ENCODE peak calls at places on chromosomes 4 and X, in eight cellular contexts. H, N, W, E, T, S, P and K are unnamed samples.

GRCh38 chr4:38223306-38223705 is 263.1 kb downstream of the PTTG2 start:
- DNase-seq in H (no peak), N (no peak), W (no peak), E (no peak), T (no peak), S (no peak), P (no peak), K (no peak)

GRCh38 chr4:95998311-95998710 is 158.4 kb downstream of the PDHA2 start:
- DNase-seq in H (no peak), N (peak), W (peak), E (no peak), T (no peak), S (no peak), P (no peak), K (peak)

GRCh38 chrX:28058906-28059305 is 77.7 kb upstream of the DCAF8L1 start:
- DNase-seq in H (no peak), N (no peak), W (peak), E (peak), T (no peak), S (peak), P (no peak), K (peak)

GRCh38 chrX:10574663-10575062 is 45.7 kb downstream of the MID1 start:
- DNase-seq in H (no peak), N (peak), W (no peak), E (peak), T (no peak), S (peak), P (no peak), K (no peak)

GRCh38 chr4:167233523-167234387 is 539 bp downstream of the SPOCK3 start:
- DNase-seq in H (no peak), N (peak), W (peak), E (peak), T (no peak), S (peak), P (no peak), K (peak)

GRCh38 chr4:124035364-124036036 is 638.9 kb downstream of the SPRY1 start:
- DNase-seq in H (no peak), N (no peak), W (no peak), E (peak), T (no peak), S (no peak), P (no peak), K (no peak)

GRCh38 chr4:138053601-138054322 is 188.4 kb downstream of the SLC7A11 start:
- DNase-seq in H (no peak), N (peak), W (peak), E (peak), T (no peak), S (peak), P (no peak), K (peak)

GRCh38 chr4:52329894-52330293 is 278.8 kb downstream of the SPATA18 start:
- DNase-seq in H (no peak), N (no peak), W (no peak), E (no peak), T (no peak), S (no peak), P (no peak), K (no peak)

GRCh38 chr4:147860960-147861359 is 129.1 kb downstream of the ARHGAP10 start:
- DNase-seq in H (no peak), N (no peak), W (no peak), E (no peak), T (peak), S (no peak), P (no peak), K (no peak)

GRCh38 chr4:96521046-96521536 is 681.2 kb downstream of the PDHA2 start:
- DNase-seq in H (no peak), N (no peak), W (no peak), E (no peak), T (no peak), S (no peak), P (no peak), K (no peak)

GRCh38 chr4:158667651-158668198 is 4.0 kb downstream of the C4orf46 start:
- DNase-seq in H (peak), N (peak), W (peak), E (peak), T (no peak), S (peak), P (no peak), K (peak)

GRCh38 chrX:68880846-68881513 is 52.2 kb downstream of the EFNB1 start:
- DNase-seq in H (no peak), N (no peak), W (no peak), E (no peak), T (no peak), S (no peak), P (no peak), K (no peak)

GRCh38 chrX:50202539-50202938 is 1.7 kb upstream of the AKAP4 start:
- DNase-seq in H (no peak), N (peak), W (peak), E (peak), T (no peak), S (peak), P (no peak), K (peak)

GRCh38 chr4:26173619-26174018 is 147.2 kb upstream of the RBPJ start:
- DNase-seq in H (no peak), N (no peak), W (peak), E (no peak), T (no peak), S (no peak), P (no peak), K (no peak)

GRCh38 chrX:37921758-37922157 is 74.4 kb upstream of the DYNLT3 start:
- DNase-seq in H (no peak), N (peak), W (peak), E (peak), T (no peak), S (peak), P (no peak), K (peak)

GRCh38 chr4:77697860-77698599 is 92.4 kb downstream of the CXCL13 start:
- DNase-seq in H (peak), N (peak), W (peak), E (peak), T (no peak), S (peak), P (no peak), K (peak)

GRCh38 chr4:152408514-152409327 is 127.2 kb downstream of the FBXW7 start:
- DNase-seq in H (peak), N (peak), W (peak), E (peak), T (no peak), S (peak), P (no peak), K (peak)

GRCh38 chrX:136752796-136753195 is 27.9 kb downstream of the ARHGEF6 start:
- DNase-seq in H (no peak), N (no peak), W (peak), E (no peak), T (no peak), S (peak), P (no peak), K (no peak)

GRCh38 chrX:78886550-78886949 is 58.6 kb upstream of the P2RY10 start:
- DNase-seq in H (peak), N (no peak), W (peak), E (no peak), T (no peak), S (peak), P (no peak), K (peak)

GRCh38 chr4:118363166-118363565 is 10.4 kb upstream of the PRSS12 start:
- DNase-seq in H (no peak), N (no peak), W (no peak), E (no peak), T (no peak), S (no peak), P (no peak), K (no peak)

GRCh38 chr4:130849985-130850632 is 1754.2 kb downstream of the C4orf33 start:
- DNase-seq in H (no peak), N (no peak), W (peak), E (no peak), T (no peak), S (no peak), P (no peak), K (peak)
- H3K4me3 ChIP-seq in H (no peak), N (no peak), W (no peak), E (no peak), T (no peak), S (no peak), P (no peak), K (no peak)

GRCh38 chr4:170026253-170026991 is at the start of gene MFAP3L:
- DNase-seq in H (peak), N (peak), W (peak), E (peak), T (peak), S (peak), P (peak), K (peak)
- TF ChIP-seq CTCF in H (no peak), N (no peak), W (no peak), E (no peak), T (no peak), S (no peak), P (no peak), K (no peak)

GRCh38 chr4:89109841-89110540 is 1.3 kb upstream of the TIGD2 start:
- DNase-seq in H (no peak), N (no peak), W (peak), E (peak), T (no peak), S (no peak), P (no peak), K (no peak)
- H3K4me3 ChIP-seq in H (no peak), N (no peak), W (peak), E (peak), T (peak), S (peak), P (peak), K (peak)

GRCh38 chr4:6681191-6681590 is 12.5 kb upstream of the S100P start:
- DNase-seq in H (peak), N (no peak), W (no peak), E (no peak), T (no peak), S (no peak), P (no peak), K (no peak)
- TF ChIP-seq CTCF in H (peak), N (peak), W (no peak), E (peak), T (no peak), S (no peak), P (no peak), K (no peak)

GRCh38 chr4:82898322-82899243 is 2.0 kb upstream of the THAP9 start:
- DNase-seq in H (no peak), N (peak), W (peak), E (peak), T (no peak), S (peak), P (no peak), K (peak)
- H3K4me3 ChIP-seq in H (peak), N (peak), W (peak), E (peak), T (peak), S (peak), P (peak), K (peak)

DNA sequence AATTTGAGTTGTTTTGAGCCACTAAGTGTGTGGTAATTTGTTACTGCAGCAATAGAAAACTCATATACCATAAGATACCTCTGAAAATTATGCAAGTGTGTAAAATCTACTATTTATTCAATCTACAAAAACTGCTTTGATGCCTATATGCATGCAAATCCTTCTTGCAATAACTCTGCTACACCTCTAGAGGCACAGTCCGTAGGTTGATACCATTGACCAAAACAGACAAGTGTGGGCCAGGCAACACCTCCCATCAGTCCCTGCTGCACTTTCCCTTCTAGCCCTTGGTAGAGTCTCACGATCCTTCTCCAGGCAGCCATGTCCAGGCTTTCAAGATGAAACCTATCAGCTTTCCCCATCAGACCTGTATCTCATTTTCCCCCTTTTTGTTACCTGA is 48.8 kb upstream of the FAM9A start:
- DNase-seq in H (no peak), N (no peak), W (no peak), E (no peak), T (no peak), S (no peak), P (no peak), K (no peak)
- TF ChIP-seq CTCF in H (no peak), N (peak), W (peak), E (no peak), T (no peak), S (peak), P (no peak), K (peak)

DNA sequence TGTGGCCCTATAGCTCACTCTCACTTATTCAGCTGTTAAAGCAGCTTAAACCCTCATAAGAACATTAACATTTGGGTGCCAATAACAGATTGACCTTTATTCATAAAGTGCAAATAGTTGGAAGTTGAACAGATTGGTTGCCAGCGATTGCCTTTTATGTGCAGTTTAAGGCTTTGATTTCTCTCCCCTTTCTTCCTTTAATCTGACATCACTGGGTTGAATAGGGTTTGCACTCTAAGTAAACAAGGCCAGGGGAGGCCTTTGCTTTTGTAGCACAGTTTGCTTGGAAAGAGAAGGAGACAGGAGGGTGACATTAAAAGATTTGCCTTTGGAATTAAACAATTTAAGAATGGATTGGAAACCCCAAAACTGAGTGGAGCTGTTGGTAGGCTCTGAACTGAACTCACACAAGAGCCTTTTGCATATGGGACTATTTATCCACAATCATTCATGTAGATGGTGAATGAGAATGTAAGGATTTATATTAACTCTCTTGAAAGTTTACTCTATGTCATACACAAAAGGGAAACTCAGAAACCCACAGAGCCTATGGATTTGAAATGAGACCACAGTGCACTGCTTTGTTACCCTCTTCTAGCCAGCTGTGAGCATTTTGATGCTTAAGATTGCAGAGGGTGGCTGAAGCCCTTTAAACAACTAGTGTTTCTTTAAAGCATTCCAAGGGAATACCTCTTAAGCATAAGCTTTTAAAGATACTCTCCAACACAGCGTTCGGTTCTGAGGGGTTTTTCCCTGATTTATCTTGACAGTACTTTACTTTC is 114.1 kb downstream of the NKX6-1 start:
- DNase-seq in H (no peak), N (no peak), W (no peak), E (no peak), T (no peak), S (no peak), P (no peak), K (no peak)
- H3K4me3 ChIP-seq in H (no peak), N (no peak), W (no peak), E (no peak), T (no peak), S (no peak), P (no peak), K (no peak)

GRCh38 chr4:132076829-132077228 is 1072.3 kb upstream of the PCDH10 start:
- DNase-seq in H (no peak), N (no peak), W (no peak), E (no peak), T (no peak), S (no peak), P (no peak), K (no peak)
- TF ChIP-seq CTCF in H (no peak), N (no peak), W (peak), E (peak), T (no peak), S (no peak), P (no peak), K (peak)